ENCODE peak calls at places on chromosomes 11 and 22, in four cellular contexts. One of them, this sample, is unnamed.

GRCh38 chr22:44648821-44649566 is 53.0 kb upstream of the PRR5 start:
- DNase-seq in amniotic stem cell: peak; percentile 78
- DNase-seq in small intestine: no peak
- DNase-seq in GM12891: no peak
- DNase-seq in this sample: no peak

GRCh38 chr11:69914286-69915150 is 95.3 kb upstream of the FGF3 start:
- DNase-seq in amniotic stem cell: no peak
- DNase-seq in small intestine: no peak
- DNase-seq in GM12891: no peak
- DNase-seq in this sample: peak; percentile 80

GRCh38 chr11:36271794-36272409 is 17.3 kb downstream of the COMMD9 start:
- DNase-seq in amniotic stem cell: no peak
- DNase-seq in small intestine: no peak
- DNase-seq in GM12891: no peak
- DNase-seq in this sample: no peak

GRCh38 chr11:94766656-94767291 is 1.4 kb upstream of the AMOTL1 start:
- DNase-seq in amniotic stem cell: no peak
- DNase-seq in small intestine: no peak
- DNase-seq in GM12891: no peak
- DNase-seq in this sample: no peak

GRCh38 chr11:112016088-112016764 is 9.0 kb upstream of the DLAT start:
- DNase-seq in amniotic stem cell: no peak
- DNase-seq in small intestine: peak; percentile 9
- DNase-seq in GM12891: peak; percentile 13
- DNase-seq in this sample: no peak

GRCh38 chr11:17593466-17594245 is 46.6 kb downstream of the OTOG start:
- DNase-seq in amniotic stem cell: no peak
- DNase-seq in small intestine: no peak
- DNase-seq in GM12891: no peak
- DNase-seq in this sample: no peak

GRCh38 chr11:17572359-17572690 is 25.3 kb downstream of the OTOG start:
- DNase-seq in amniotic stem cell: no peak
- DNase-seq in small intestine: no peak
- DNase-seq in GM12891: no peak
- DNase-seq in this sample: no peak

GRCh38 chr11:30046211-30046945 is 29.5 kb upstream of the KCNA4 start:
- DNase-seq in amniotic stem cell: no peak
- DNase-seq in small intestine: no peak
- DNase-seq in GM12891: peak; percentile 3
- DNase-seq in this sample: no peak

This sample was measured in T47D.